ENCODE peak calls at places on chromosomes 16 and 17, in nine cellular contexts. H is neural crest cell; B is NCI-H345; L is NAMALWA; R is stimulated activated CD4-positive, alpha-beta T cell treated with anti-CD3 and anti-CD28 coated beads, Interleukin-4, amount 100 ng/mL, for 1 hour; X is H7; C is adrenal gland; O is breast epithelium; Q is naive B cell. K is an unnamed sample.

GRCh38 chr16:83966153-83966696 is 1.8 kb upstream of the NECAB2 start:
- DNase-seq in H (no peak), B (no peak), L (no peak), R (no peak), X (peak), C (no peak), O (no peak), Q (no peak), K (no peak)

GRCh38 chr17:5557485-5557884 is 26.8 kb downstream of the NLRP1 start:
- DNase-seq in H (no peak), B (no peak), L (no peak), R (no peak), X (no peak), C (no peak), O (no peak), Q (no peak), K (no peak)

GRCh38 chr16:30185683-30186421 is 2.5 kb downstream of the CORO1A start:
- DNase-seq in H (no peak), B (no peak), L (peak), R (peak), X (peak), C (peak), O (no peak), Q (peak), K (no peak)

GRCh38 chr17:67375761-67376160 is 1.3 kb upstream of the PITPNC1 start:
- DNase-seq in H (no peak), B (no peak), L (no peak), R (no peak), X (no peak), C (no peak), O (no peak), Q (no peak), K (no peak)

GRCh38 chr17:21400816-21401593 is 24.8 kb downstream of the KCNJ12 start:
- DNase-seq in H (no peak), B (no peak), L (no peak), R (no peak), X (no peak), C (no peak), O (no peak), Q (no peak), K (no peak)

GRCh38 chr17:67689534-67690177 is 28.1 kb upstream of the NOL11 start:
- DNase-seq in H (peak), B (peak), L (peak), R (peak), X (peak), C (peak), O (no peak), Q (peak), K (no peak)

GRCh38 chr16:5350118-5350517 is 252.5 kb upstream of the EEF2KMT start:
- DNase-seq in H (no peak), B (no peak), L (no peak), R (no peak), X (peak), C (no peak), O (no peak), Q (no peak), K (no peak)

GRCh38 chr16:67667434-67667816 is 811 bp downstream of the C16orf86 start:
- DNase-seq in H (no peak), B (no peak), L (no peak), R (no peak), X (peak), C (no peak), O (no peak), Q (no peak), K (no peak)

GRCh38 chr16:4372315-4372577 is 598 bp downstream of the VASN start:
- DNase-seq in H (no peak), B (no peak), L (no peak), R (no peak), X (no peak), C (no peak), O (no peak), Q (no peak), K (no peak)

GRCh38 chr16:31117384-31118222 is at the start of gene KAT8:
- DNase-seq in H (peak), B (peak), L (peak), R (peak), X (peak), C (peak), O (peak), Q (peak), K (peak)

GRCh38 chr17:19409509-19409908 is 1.5 kb upstream of the RNF112 start:
- DNase-seq in H (no peak), B (no peak), L (no peak), R (no peak), X (peak), C (no peak), O (no peak), Q (no peak), K (no peak)

GRCh38 chr16:12303649-12304048 is 327.1 kb downstream of the SNX29 start:
- DNase-seq in H (no peak), B (no peak), L (no peak), R (no peak), X (no peak), C (peak), O (no peak), Q (no peak), K (no peak)

GRCh38 chr17:68766640-68767039 is 165.5 kb upstream of the FAM20A start:
- DNase-seq in H (no peak), B (no peak), L (no peak), R (no peak), X (no peak), C (no peak), O (no peak), Q (no peak), K (no peak)